ENCODE peak calls at places on chromosomes 11 and 22, in ten cellular contexts. R is heart left ventricle, E is IMR-90, A is suprapubic skin, T is uterus, B is esophagus squamous epithelium, O is K562, F is Peyer's patch, L is stomach, V is A549. Z is an unnamed sample.

GRCh38 chr22:19972652-19973550 is 31.3 kb upstream of the TXNRD2 start:
- DNase-seq in R (no peak), E (no peak), A (no peak), T (no peak), B (no peak), O (peak), F (no peak), L (no peak), V (no peak), Z (no peak)

GRCh38 chr11:33172996-33173395 is 11.7 kb upstream of the CSTF3 start:
- DNase-seq in R (no peak), E (peak), A (no peak), T (no peak), B (no peak), O (no peak), F (no peak), L (no peak), V (no peak), Z (no peak)

GRCh38 chr11:122882189-122882808 is at the start of gene JHY:
- DNase-seq in R (no peak), E (no peak), A (no peak), T (no peak), B (no peak), O (no peak), F (no peak), L (no peak), V (no peak), Z (no peak)

GRCh38 chr22:44525872-44526271 is 27.8 kb upstream of the RTL6 start:
- DNase-seq in R (no peak), E (peak), A (no peak), T (no peak), B (no peak), O (no peak), F (no peak), L (no peak), V (no peak), Z (no peak)

GRCh38 chr11:65060913-65061408 is 2.6 kb upstream of the NAALADL1 start:
- DNase-seq in R (no peak), E (no peak), A (no peak), T (no peak), B (no peak), O (peak), F (no peak), L (no peak), V (no peak), Z (peak)

GRCh38 chr22:40635940-40636379 is 559 bp downstream of the MRTFA start:
- DNase-seq in R (no peak), E (no peak), A (peak), T (no peak), B (no peak), O (no peak), F (no peak), L (peak), V (no peak), Z (no peak)

GRCh38 chr22:40665312-40665711 is 14.0 kb upstream of the MCHR1 start:
- DNase-seq in R (peak), E (peak), A (no peak), T (peak), B (no peak), O (no peak), F (no peak), L (no peak), V (no peak), Z (no peak)

GRCh38 chr11:693415-693831 is 1.6 kb downstream of the DEAF1 start:
- DNase-seq in R (no peak), E (no peak), A (peak), T (no peak), B (no peak), O (peak), F (no peak), L (no peak), V (no peak), Z (peak)

GRCh38 chr11:74570266-74571061 is 21.9 kb upstream of the POLD3 start:
- DNase-seq in R (peak), E (peak), A (no peak), T (peak), B (no peak), O (peak), F (no peak), L (peak), V (peak), Z (peak)

GRCh38 chr11:46526489-46527215 is 67.2 kb downstream of the AMBRA1 start:
- DNase-seq in R (no peak), E (no peak), A (no peak), T (no peak), B (no peak), O (no peak), F (no peak), L (no peak), V (no peak), Z (no peak)

GRCh38 chr11:1628506-1629325 is 859 bp upstream of the KRTAP5-5 start:
- DNase-seq in R (peak), E (peak), A (no peak), T (no peak), B (no peak), O (peak), F (peak), L (peak), V (peak), Z (peak)

DNA sequence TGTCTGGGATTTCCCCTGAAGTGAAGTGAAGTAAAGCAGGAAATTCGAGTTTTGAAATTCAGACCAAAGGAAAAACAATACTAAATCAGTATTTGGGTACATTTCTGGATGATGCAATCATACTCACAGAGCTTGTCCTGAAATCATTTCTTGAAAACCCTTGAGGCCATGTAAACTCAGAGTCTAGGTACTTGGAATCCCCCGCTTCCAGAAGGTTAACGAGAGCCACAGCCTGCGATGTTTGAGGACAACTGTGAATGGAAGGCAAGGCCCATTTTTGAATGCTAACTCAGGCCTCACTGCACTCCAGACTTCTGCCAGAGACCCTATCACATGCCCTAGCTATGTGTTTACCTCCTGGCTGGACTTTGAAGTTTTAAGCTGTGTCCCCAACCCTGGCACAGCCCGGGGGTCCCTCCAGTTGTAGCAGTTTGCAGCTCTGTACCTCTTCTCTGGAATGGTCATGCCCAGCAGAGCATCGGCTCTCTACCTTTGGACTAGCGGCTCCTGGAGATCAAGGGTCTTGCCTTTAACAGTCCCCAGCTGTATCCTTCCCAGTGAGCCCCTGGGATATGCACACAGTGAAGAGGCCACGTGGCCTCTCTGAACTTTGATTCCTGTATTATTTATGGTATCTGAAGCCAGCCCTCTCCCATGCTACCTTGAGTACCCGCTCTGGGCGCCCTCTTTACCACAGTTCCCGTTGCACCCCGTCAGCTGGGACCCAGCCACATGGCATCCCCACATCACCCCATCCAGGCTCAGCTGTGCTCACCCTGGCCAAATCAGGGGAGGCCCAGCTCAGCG is 5.6 kb upstream of the FTH1 start:
- DNase-seq in R (no peak), E (peak), A (peak), T (no peak), B (no peak), O (no peak), F (no peak), L (no peak), V (no peak), Z (peak)
- TF ChIP-seq POLR2A in R (no peak), E (peak), A (peak), T (peak), B (no peak), O (no peak), F (no peak), L (no peak), V (no peak), Z (no peak)

GRCh38 chr22:35378547-35379078 is 2.3 kb upstream of the HMOX1 start:
- DNase-seq in R (no peak), E (no peak), A (no peak), T (no peak), B (no peak), O (no peak), F (no peak), L (no peak), V (no peak), Z (no peak)

GRCh38 chr22:35380013-35380412 is 883 bp upstream of the HMOX1 start:
- DNase-seq in R (no peak), E (peak), A (no peak), T (no peak), B (no peak), O (no peak), F (no peak), L (no peak), V (no peak), Z (no peak)

GRCh38 chr22:35381424-35381772 is 502 bp downstream of the HMOX1 start:
- DNase-seq in R (no peak), E (no peak), A (no peak), T (no peak), B (no peak), O (no peak), F (no peak), L (no peak), V (no peak), Z (no peak)

GRCh38 chr22:35379146-35379993 is 1.5 kb upstream of the HMOX1 start:
- DNase-seq in R (no peak), E (no peak), A (no peak), T (no peak), B (no peak), O (no peak), F (no peak), L (no peak), V (no peak), Z (no peak)

GRCh38 chr22:35380537-35381423 is at the start of gene HMOX1:
- DNase-seq in R (peak), E (peak), A (peak), T (peak), B (peak), O (no peak), F (peak), L (peak), V (peak), Z (peak)
- TF ChIP-seq POLR2A in R (no peak), E (peak), A (peak), T (peak), B (no peak), O (no peak), F (peak), L (no peak), V (peak), Z (peak)

GRCh38 chr22:28978158-28978557 is 83.5 kb downstream of the C22orf31 start:
- DNase-seq in R (no peak), E (peak), A (no peak), T (peak), B (no peak), O (peak), F (no peak), L (no peak), V (peak), Z (no peak)
- TF ChIP-seq POLR2A in R (no peak), E (no peak), A (no peak), T (no peak), B (no peak), O (no peak), F (no peak), L (no peak), V (no peak), Z (no peak)

GRCh38 chr11:66509131-66509561 is 1.3 kb upstream of the BBS1 start:
- DNase-seq in R (no peak), E (no peak), A (no peak), T (no peak), B (no peak), O (no peak), F (no peak), L (no peak), V (no peak), Z (no peak)

GRCh38 chr11:66510990-66511339 is 530 bp downstream of the BBS1 start:
- DNase-seq in R (no peak), E (no peak), A (no peak), T (no peak), B (no peak), O (no peak), F (no peak), L (no peak), V (peak), Z (no peak)

GRCh38 chr11:66505276-66505816 is 5.1 kb upstream of the BBS1 start:
- DNase-seq in R (no peak), E (no peak), A (no peak), T (no peak), B (no peak), O (no peak), F (no peak), L (no peak), V (no peak), Z (no peak)

GRCh38 chr11:66510271-66510989 is at the start of gene BBS1:
- DNase-seq in R (peak), E (peak), A (peak), T (peak), B (peak), O (peak), F (peak), L (peak), V (peak), Z (peak)
- TF ChIP-seq POLR2A in R (no peak), E (no peak), A (no peak), T (peak), B (no peak), O (peak), F (no peak), L (no peak), V (peak), Z (peak)

GRCh38 chr11:72781063-72781312 is 12.9 kb downstream of the STARD10 start:
- DNase-seq in R (no peak), E (no peak), A (no peak), T (no peak), B (no peak), O (no peak), F (no peak), L (peak), V (no peak), Z (no peak)
- TF ChIP-seq POLR2A in R (no peak), E (no peak), A (no peak), T (no peak), B (no peak), O (no peak), F (no peak), L (peak), V (no peak), Z (no peak)

GRCh38 chr22:39502109-39502788 is at the start of gene MIEF1:
- DNase-seq in R (peak), E (peak), A (peak), T (peak), B (peak), O (peak), F (peak), L (peak), V (peak), Z (peak)

GRCh38 chr22:39502789-39503464 is 837 bp downstream of the MIEF1 start:
- DNase-seq in R (no peak), E (peak), A (no peak), T (no peak), B (no peak), O (no peak), F (no peak), L (no peak), V (no peak), Z (peak)

GRCh38 chr22:39500101-39500500 is 2.0 kb upstream of the MIEF1 start:
- DNase-seq in R (no peak), E (no peak), A (no peak), T (no peak), B (no peak), O (no peak), F (no peak), L (no peak), V (no peak), Z (no peak)

GRCh38 chr22:39503590-39503989 is 1.5 kb downstream of the MIEF1 start:
- DNase-seq in R (no peak), E (no peak), A (no peak), T (no peak), B (no peak), O (no peak), F (no peak), L (no peak), V (no peak), Z (no peak)

GRCh38 chr22:39501644-39502108 is 414 bp upstream of the MIEF1 start:
- DNase-seq in R (no peak), E (no peak), A (no peak), T (no peak), B (no peak), O (no peak), F (no peak), L (no peak), V (no peak), Z (peak)
- TF ChIP-seq POLR2A in R (no peak), E (no peak), A (no peak), T (no peak), B (no peak), O (no peak), F (no peak), L (no peak), V (no peak), Z (no peak)

Z was measured in erythroblast.